ENCODE peak calls at places on chromosomes 3 and 15, in six cellular contexts. H is cardiac muscle cell, S is tibial artery, A is heart left ventricle, K is sigmoid colon, Q is stomach. W is an unnamed sample.

GRCh38 chr3:142987707-142988106 is 13.7 kb upstream of the U2SURP start:
- DNase-seq in Q (no peak), S (no peak), H (peak), K (no peak), A (peak), W (no peak)

GRCh38 chr15:74438206-74438605 is 4.4 kb upstream of the SEMA7A start:
- DNase-seq in S (no peak), K (no peak), A (no peak), Q (no peak), H (no peak), W (no peak)

GRCh38 chr3:52249683-52250082 is 4.1 kb downstream of the PPM1M start:
- DNase-seq in A (no peak), H (no peak), Q (no peak), K (no peak), S (no peak), W (no peak)

GRCh38 chr3:43620953-43621405 is 832 bp downstream of the ANO10 start:
- DNase-seq in Q (no peak), K (no peak), H (no peak), A (no peak), S (no peak), W (no peak)

GRCh38 chr3:195764961-195765706 is 44.4 kb downstream of the MUC20 start:
- DNase-seq in S (no peak), Q (no peak), H (no peak), A (no peak), K (no peak), W (no peak)

GRCh38 chr15:73437541-73438109 is 5.3 kb upstream of the REC114 start:
- DNase-seq in S (no peak), A (no peak), K (no peak), Q (no peak), H (no peak), W (no peak)

GRCh38 chr3:32934150-32934742 is 17.2 kb upstream of the CCR4 start:
- DNase-seq in S (no peak), K (no peak), A (no peak), Q (peak), H (peak), W (no peak)

GRCh38 chr15:98881526-98882517 is 125.8 kb downstream of the PGPEP1L start:
- DNase-seq in Q (no peak), S (no peak), H (peak), A (no peak), K (no peak), W (no peak)

GRCh38 chr15:84908564-84908963 is 24.1 kb downstream of the SLC28A1 start:
- DNase-seq in A (no peak), S (no peak), Q (no peak), K (no peak), H (no peak), W (no peak)

GRCh38 chr3:48429416-48430358 is at the start of gene PLXNB1:
- DNase-seq in S (peak), Q (peak), K (peak), A (peak), H (peak), W (no peak)

GRCh38 chr15:71448688-71449114 is 333.4 kb downstream of the THSD4 start:
- DNase-seq in S (peak), K (no peak), A (no peak), Q (peak), H (peak), W (no peak)

GRCh38 chr3:129618901-129619671 is 12.6 kb upstream of the PLXND1 start:
- DNase-seq in A (peak), S (no peak), Q (no peak), K (no peak), H (no peak), W (no peak)

GRCh38 chr3:72657666-72658065 is 190.6 kb downstream of the SHQ1 start:
- DNase-seq in K (no peak), S (no peak), A (no peak), H (no peak), Q (no peak), W (no peak)

GRCh38 chr3:149377408-149378111 is at the start of gene TM4SF1:
- DNase-seq in Q (peak), K (peak), A (peak), H (no peak), S (peak), W (peak)

GRCh38 chr3:127747751-127748521 is 74.4 kb downstream of the MGLL start:
- DNase-seq in Q (peak), K (peak), A (peak), S (peak), H (no peak), W (peak)

GRCh38 chr3:157785071-157785826 is 282.0 kb upstream of the VEPH1 start:
- DNase-seq in Q (no peak), A (no peak), S (no peak), K (no peak), H (no peak), W (no peak)

GRCh38 chr15:71804226-71804625 is 6.1 kb upstream of the NR2E3 start:
- DNase-seq in A (no peak), H (no peak), Q (no peak), S (no peak), K (no peak), W (no peak)

GRCh38 chr15:71106802-71107500 is 8.3 kb upstream of the THSD4 start:
- DNase-seq in K (no peak), H (no peak), Q (no peak), S (no peak), A (no peak), W (no peak)

GRCh38 chr15:67927501-67928156 is 87.8 kb upstream of the RNU6-1 start:
- DNase-seq in H (peak), K (peak), S (peak), A (peak), Q (peak), W (peak)

GRCh38 chr15:28013976-28014375 is 85.1 kb downstream of the OCA2 start:
- DNase-seq in S (no peak), A (no peak), H (no peak), K (no peak), Q (no peak), W (no peak)

GRCh38 chr3:153373571-153373970 is 211.5 kb downstream of the RAP2B start:
- DNase-seq in H (no peak), S (no peak), K (no peak), Q (no peak), A (no peak), W (no peak)

GRCh38 chr3:143295201-143296080 is 175.9 kb downstream of the CHST2 start:
- DNase-seq in H (no peak), A (no peak), Q (no peak), K (no peak), S (no peak), W (no peak)

GRCh38 chr3:23213813-23214212 is 10.7 kb downstream of the UBE2E2 start:
- DNase-seq in S (no peak), K (no peak), H (no peak), A (no peak), Q (no peak), W (no peak)

GRCh38 chr3:43105224-43105596 is 669 bp downstream of the POMGNT2 start:
- DNase-seq in K (no peak), Q (no peak), S (no peak), A (no peak), H (no peak), W (no peak)

GRCh38 chr3:178036745-178037144 is 499.5 kb upstream of the KCNMB2 start:
- DNase-seq in H (no peak), Q (no peak), S (no peak), K (no peak), A (no peak), W (no peak)

GRCh38 chr3:104596054-104596453 is 770.7 kb upstream of the ALCAM start:
- DNase-seq in S (no peak), H (no peak), Q (no peak), A (no peak), K (no peak), W (no peak)

GRCh38 chr3:184691397-184692131 is 20.3 kb downstream of the MAGEF1 start:
- DNase-seq in S (no peak), Q (no peak), H (no peak), A (no peak), K (peak), W (no peak)

GRCh38 chr3:197748597-197749314 is 927 bp upstream of the FYTTD1 start:
- DNase-seq in A (no peak), S (no peak), Q (no peak), H (no peak), K (no peak), W (no peak)

GRCh38 chr3:148467341-148467740 is 230.4 kb upstream of the AGTR1 start:
- DNase-seq in A (no peak), H (no peak), Q (no peak), K (no peak), S (no peak), W (no peak)

GRCh38 chr3:55951371-55951770 is 464.3 kb upstream of the WNT5A start:
- DNase-seq in Q (no peak), H (no peak), S (no peak), K (no peak), A (no peak), W (no peak)

GRCh38 chr3:9831253-9831652 is 12.6 kb downstream of the RPUSD3 start:
- DNase-seq in Q (no peak), S (no peak), H (no peak), A (no peak), K (no peak), W (no peak)

GRCh38 chr3:17033516-17034168 is 148.9 kb downstream of the PLCL2 start:
- DNase-seq in K (no peak), Q (no peak), S (no peak), H (peak), A (no peak), W (no peak)

GRCh38 chr3:135970500-135971116 is 5.1 kb downstream of the PPP2R3A start:
- DNase-seq in H (no peak), S (no peak), K (no peak), Q (no peak), A (no peak), W (no peak)

GRCh38 chr3:167777356-167777755 is 41.8 kb downstream of the SERPINI1 start:
- DNase-seq in Q (no peak), S (no peak), A (no peak), K (no peak), H (no peak), W (no peak)

GRCh38 chr3:14019459-14019858 is 105.2 kb downstream of the CHCHD4 start:
- DNase-seq in A (no peak), H (no peak), S (no peak), K (no peak), Q (no peak), W (no peak)

GRCh38 chr3:14016900-14017475 is 107.7 kb downstream of the CHCHD4 start:
- DNase-seq in A (no peak), S (no peak), K (no peak), H (no peak), Q (no peak), W (no peak)
- H3K27ac ChIP-seq in A (no peak), S (no peak), K (no peak), H (no peak), Q (no peak), W (no peak)

DNA sequence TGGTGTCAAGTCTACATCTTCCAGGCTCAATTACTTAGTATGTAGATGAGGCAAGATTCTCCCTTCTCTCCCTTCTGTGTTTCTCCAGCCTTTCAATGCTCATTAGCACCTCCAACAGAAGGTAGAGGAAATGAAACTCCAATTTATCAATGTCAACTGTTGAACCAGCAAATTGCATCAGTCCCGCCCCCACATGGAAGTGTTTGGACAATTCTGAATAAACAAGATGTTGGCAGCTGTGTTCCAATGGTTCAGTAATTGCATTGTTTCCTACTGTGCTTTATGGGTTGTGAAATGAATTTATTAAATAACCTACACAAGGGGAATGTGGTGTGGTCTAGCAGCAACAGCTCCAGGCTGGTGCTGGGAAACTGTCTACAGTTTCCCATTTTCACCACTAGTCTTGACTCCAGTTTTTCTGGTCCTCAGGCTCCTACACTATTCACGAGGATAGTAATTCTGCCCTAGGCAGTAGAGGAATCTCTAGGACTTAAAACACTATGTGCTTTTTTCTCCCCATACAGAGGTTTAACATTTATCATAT is 91.9 kb downstream of the MB21D2 start:
- DNase-seq in A (no peak), S (no peak), K (no peak), Q (no peak), H (no peak), W (no peak)
- TF ChIP-seq CTCF in A (no peak), S (no peak), K (no peak), Q (no peak), H (peak), W (no peak)

GRCh38 chr3:115251509-115251908 is 104.4 kb upstream of the ZBTB20 start:
- DNase-seq in A (no peak), S (no peak), K (no peak), H (no peak), Q (no peak), W (no peak)

GRCh38 chr3:115254492-115255196 is 107.6 kb upstream of the ZBTB20 start:
- DNase-seq in A (peak), K (peak), S (no peak), H (no peak), Q (no peak), W (no peak)

GRCh38 chr3:115252679-115253078 is 105.6 kb upstream of the ZBTB20 start:
- DNase-seq in S (no peak), K (no peak), H (no peak), A (no peak), Q (no peak), W (no peak)

GRCh38 chr3:115255197-115255585 is 108.1 kb upstream of the ZBTB20 start:
- DNase-seq in A (no peak), H (no peak), K (no peak), S (no peak), Q (no peak), W (no peak)
- H3K4me3 ChIP-seq in A (no peak), H (no peak), K (no peak), S (no peak), Q (no peak), W (no peak)

DNA sequence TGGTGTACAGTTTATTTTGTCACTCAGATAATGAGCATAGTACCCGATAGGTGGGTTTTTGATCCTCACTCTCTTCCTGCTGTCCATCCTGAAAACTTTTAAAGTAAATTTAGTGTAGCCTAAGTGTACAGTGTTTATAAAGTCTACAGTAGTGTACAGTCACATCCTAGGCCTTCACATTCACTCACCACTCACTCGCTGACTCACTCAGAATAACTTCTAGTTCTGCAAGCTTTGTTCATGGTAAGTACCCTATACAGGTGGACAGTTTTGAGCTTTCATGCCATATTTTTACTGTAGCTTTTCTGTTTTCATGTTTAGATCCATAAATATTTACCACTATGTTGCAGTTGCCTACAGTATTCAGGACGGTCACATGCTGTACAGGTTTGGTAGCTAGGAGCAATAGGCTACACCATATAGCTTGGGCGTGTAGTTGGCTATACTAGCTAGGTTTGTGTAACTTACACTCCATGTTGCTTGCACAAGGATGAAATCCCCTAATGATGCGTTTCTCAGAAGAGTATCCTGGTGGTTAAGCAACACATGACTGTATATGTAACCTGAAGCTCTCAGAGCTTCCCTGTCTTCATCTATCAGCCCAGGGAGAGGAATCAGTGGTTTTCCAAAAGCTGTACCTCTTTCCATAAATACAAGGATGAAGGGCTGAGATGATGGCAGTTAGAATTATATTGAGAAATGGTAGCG is 87.6 kb upstream of the SLC25A26 start:
- DNase-seq in Q (no peak), H (no peak), K (no peak), S (no peak), A (no peak), W (no peak)
- H3K27ac ChIP-seq in Q (no peak), H (no peak), K (no peak), S (no peak), A (no peak), W (no peak)

DNA sequence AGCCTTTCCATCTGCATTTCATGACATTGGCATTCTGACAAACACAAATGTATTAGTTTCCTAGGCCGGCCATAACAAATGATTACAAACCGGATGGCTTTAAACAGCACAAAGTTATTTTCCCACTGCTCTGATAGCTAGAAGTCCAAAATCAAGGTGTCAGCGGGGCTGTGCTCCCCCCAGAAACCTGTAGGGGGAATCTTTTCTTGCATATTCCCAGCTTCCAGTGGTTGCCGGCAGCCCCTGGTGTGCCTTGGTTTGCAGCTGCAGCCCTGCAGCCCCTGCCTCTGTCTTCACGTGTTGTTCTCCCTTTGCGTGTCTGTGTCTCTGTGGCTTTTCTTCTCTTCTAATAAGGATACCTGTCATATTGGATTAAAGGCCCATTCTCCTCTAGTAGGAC is 79.0 kb upstream of the CDV3 start:
- DNase-seq in Q (no peak), K (no peak), S (no peak), H (peak), A (no peak), W (no peak)
- TF ChIP-seq CTCF in Q (no peak), K (no peak), S (no peak), H (peak), A (peak), W (no peak)